ENCODE peak calls at places on chromosomes 1 and 21, in four cellular contexts. F is GM12891, B is K562, N is GM12878. A is an unnamed sample.

GRCh38 chr1:228459091-228459993 is 27.8 kb upstream of the RNF187 start:
- DNase-seq in F (peak), B (peak), N (no peak), A (peak)

GRCh38 chr1:232529747-232530146 is 100.2 kb downstream of the SIPA1L2 start:
- DNase-seq in F (no peak), B (no peak), N (no peak), A (no peak)

GRCh38 chr1:204287466-204287881 is 72.3 kb downstream of the PLEKHA6 start:
- DNase-seq in F (no peak), B (no peak), N (no peak), A (no peak)

GRCh38 chr1:191558389-191558788 is 599.9 kb upstream of the RGS18 start:
- DNase-seq in F (no peak), B (no peak), N (no peak), A (no peak)

GRCh38 chr1:25645641-25646400 is 29.2 kb downstream of the MAN1C1 start:
- DNase-seq in F (no peak), B (no peak), N (no peak), A (no peak)

GRCh38 chr1:17204546-17205440 is at the start of gene PADI1:
- DNase-seq in F (no peak), B (no peak), N (no peak), A (no peak)

GRCh38 chr1:204960306-204960984 is 82.6 kb upstream of the CNTN2 start:
- DNase-seq in F (no peak), B (no peak), N (no peak), A (no peak)

GRCh38 chr1:43706598-43707190 is 642 bp upstream of the ST3GAL3 start:
- DNase-seq in F (no peak), B (no peak), N (no peak), A (no peak)

GRCh38 chr1:92478393-92478792 is 8.3 kb downstream of the GFI1 start:
- DNase-seq in F (no peak), B (no peak), N (no peak), A (no peak)

GRCh38 chr21:46599251-46599572 is 5.7 kb downstream of the S100B start:
- DNase-seq in F (no peak), B (peak), N (no peak), A (no peak)

GRCh38 chr1:40404670-40405462 is 31.3 kb downstream of the SMAP2 start:
- DNase-seq in F (no peak), B (peak), N (no peak), A (peak)

GRCh38 chr1:183827801-183828200 is 22.9 kb downstream of the RGL1 start:
- DNase-seq in F (no peak), B (no peak), N (no peak), A (no peak)

GRCh38 chr1:3593334-3593733 is 18.0 kb downstream of the MEGF6 start:
- DNase-seq in F (no peak), B (no peak), N (no peak), A (no peak)

GRCh38 chr1:114828251-114828650 is 26.4 kb upstream of the SYCP1 start:
- DNase-seq in F (no peak), B (no peak), N (no peak), A (no peak)

GRCh38 chr1:39657923-39658485 is 13.9 kb downstream of the NT5C1A start:
- DNase-seq in F (peak), B (peak), N (no peak), A (peak)

GRCh38 chr1:200226268-200226968 is 183.4 kb downstream of the ZNF281 start:
- DNase-seq in F (no peak), B (peak), N (no peak), A (no peak)

GRCh38 chr1:47834326-47834725 is 162.9 kb downstream of the TRABD2B start:
- DNase-seq in F (no peak), B (no peak), N (no peak), A (no peak)

GRCh38 chr1:41322835-41323234 is 38.4 kb upstream of the FOXO6 start:
- DNase-seq in F (peak), B (peak), N (no peak), A (no peak)

GRCh38 chr1:81305997-81306452 is 494.7 kb upstream of the ADGRL2 start:
- DNase-seq in F (peak), B (no peak), N (no peak), A (peak)

GRCh38 chr1:160560045-160560724 is 19.1 kb downstream of the CD84 start:
- DNase-seq in F (no peak), B (no peak), N (no peak), A (no peak)

GRCh38 chr1:210726621-210727020 is 397.9 kb downstream of the HHAT start:
- DNase-seq in F (no peak), B (peak), N (no peak), A (no peak)

GRCh38 chr1:42686418-42686817 is 4.2 kb downstream of the YBX1 start:
- DNase-seq in F (no peak), B (peak), N (no peak), A (no peak)

GRCh38 chr1:234564035-234565029 is 45.6 kb downstream of the IRF2BP2 start:
- DNase-seq in F (no peak), B (no peak), N (no peak), A (no peak)

GRCh38 chr1:39478536-39478935 is 12.9 kb upstream of the BMP8A start:
- DNase-seq in F (no peak), B (no peak), N (no peak), A (no peak)

GRCh38 chr1:65442442-65442841 is 22.0 kb downstream of the LEPR start:
- DNase-seq in F (no peak), B (no peak), N (no peak), A (no peak)

GRCh38 chr1:97545446-97545845 is 375.4 kb downstream of the DPYD start:
- DNase-seq in F (no peak), B (no peak), N (no peak), A (no peak)

GRCh38 chr1:159056069-159056698 is 20.4 kb downstream of the AIM2 start:
- DNase-seq in F (no peak), B (no peak), N (no peak), A (peak)

GRCh38 chr1:212853658-212854057 is 4.4 kb upstream of the FLVCR1 start:
- DNase-seq in F (no peak), B (no peak), N (no peak), A (no peak)

GRCh38 chr1:15741183-15741850 is 982 bp upstream of the TMEM82 start:
- DNase-seq in F (peak), B (peak), N (no peak), A (peak)

GRCh38 chr1:152533327-152533938 is 19.2 kb downstream of the CRCT1 start:
- DNase-seq in F (no peak), B (peak), N (no peak), A (peak)

GRCh38 chr1:119868176-119868575 is 28.1 kb downstream of the ADAM30 start:
- DNase-seq in F (no peak), B (no peak), N (no peak), A (no peak)

GRCh38 chr1:17365271-17365670 is 6.7 kb upstream of the PADI6 start:
- DNase-seq in F (no peak), B (no peak), N (no peak), A (peak)

GRCh38 chr1:223542831-223543230 is 122.7 kb downstream of the CAPN8 start:
- DNase-seq in F (no peak), B (no peak), N (no peak), A (no peak)

GRCh38 chr1:3903141-3904005 is 3.3 kb upstream of the C1orf174 start:
- DNase-seq in F (no peak), B (no peak), N (no peak), A (no peak)

GRCh38 chr1:1857096-1857703 is 33.7 kb downstream of the GNB1 start:
- DNase-seq in F (no peak), B (no peak), N (no peak), A (no peak)
- TF ChIP-seq POLR2AphosphoS5 in F (no peak), B (no peak), N (no peak), A (no peak)

GRCh38 chr21:34958040-34958439 is 91.1 kb downstream of the RUNX1 start:
- DNase-seq in F (no peak), B (no peak), N (no peak), A (no peak)

GRCh38 chr21:34962586-34963222 is 86.4 kb downstream of the RUNX1 start:
- DNase-seq in F (no peak), B (no peak), N (no peak), A (no peak)

GRCh38 chr21:34959607-34960006 is 89.5 kb downstream of the RUNX1 start:
- DNase-seq in F (no peak), B (no peak), N (no peak), A (no peak)

GRCh38 chr21:34962136-34962535 is 87.0 kb downstream of the RUNX1 start:
- DNase-seq in F (no peak), B (no peak), N (no peak), A (no peak)

GRCh38 chr21:34960672-34961071 is 88.4 kb downstream of the RUNX1 start:
- DNase-seq in F (no peak), B (no peak), N (no peak), A (no peak)
- TF ChIP-seq SPI1 in F (no peak), B (no peak), N (no peak), A (no peak)

GRCh38 chr1:117574206-117574835 is 31.5 kb upstream of the TENT5C start:
- DNase-seq in F (no peak), B (no peak), N (no peak), A (no peak)
- TF ChIP-seq POLR2AphosphoS5 in F (no peak), B (no peak), N (no peak), A (no peak)

GRCh38 chr1:230026572-230026971 is 40.5 kb upstream of the GALNT2 start:
- DNase-seq in F (no peak), B (no peak), N (no peak), A (no peak)

GRCh38 chr1:230031131-230031530 is 35.9 kb upstream of the GALNT2 start:
- DNase-seq in F (no peak), B (no peak), N (no peak), A (no peak)

GRCh38 chr1:230030122-230030821 is 36.8 kb upstream of the GALNT2 start:
- DNase-seq in F (no peak), B (no peak), N (no peak), A (no peak)

GRCh38 chr1:230028602-230029223 is 38.3 kb upstream of the GALNT2 start:
- DNase-seq in F (no peak), B (no peak), N (no peak), A (no peak)

DNA sequence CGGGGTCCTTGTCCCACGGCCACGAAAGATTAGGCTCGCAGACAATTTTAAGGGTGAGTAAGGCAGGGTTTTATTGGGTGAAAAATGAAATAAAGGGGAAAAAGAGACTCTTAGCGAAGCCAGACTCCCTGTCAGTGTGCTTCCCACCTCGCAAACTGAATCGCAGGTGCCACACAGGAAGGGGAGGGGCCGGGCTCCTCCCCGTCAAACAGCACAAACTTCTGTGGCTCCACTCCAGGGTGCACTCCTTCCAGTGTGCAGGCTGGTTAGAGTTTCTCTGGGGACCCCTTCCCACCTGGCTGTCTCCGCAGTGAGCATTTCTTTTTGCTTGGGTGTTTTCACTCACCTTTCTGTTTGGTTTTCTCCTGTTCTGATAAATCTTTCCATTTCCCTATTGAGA is 37.8 kb upstream of the GALNT2 start:
- DNase-seq in F (no peak), B (no peak), N (no peak), A (no peak)
- TF ChIP-seq SPI1 in F (no peak), B (no peak), N (no peak), A (no peak)